ENCODE peak calls at places on chromosomes 12 and 14, in ten cellular contexts. One of them, this sample, is unnamed.

GRCh38 chr14:75229923-75230792 is 48.5 kb upstream of the FOS start:
- DNase-seq in GM12865: peak
- DNase-seq in activated T-cell treated with anti-CD3 and anti-CD28 coated beads, Interleukin-2, amount 50 U/mL, for 72 hours: peak
- DNase-seq in H9: no peak
- DNase-seq in activated CD4-positive, alpha-beta T cell treated with anti-CD3 and anti-CD28 coated beads, Interleukin-2, amount 10 ng/mL, durations not matched to agents 7 days and 5 days: peak
- DNase-seq in cardiac muscle cell: no peak
- DNase-seq in stimulated activated CD4-positive, alpha-beta T cell treated with anti-CD3 and anti-CD28 coated beads, Interleukin-1b, Interleukin-23, amount 100 ng/mL, for 1 hour: no peak
- DNase-seq in GM04504: no peak
- DNase-seq in pons: no peak
- DNase-seq in NCI-H1694 treated with DMSO at 0.1 percent for 48 hours: peak
- DNase-seq in this sample: no peak

GRCh38 chr12:52126605-52127578 is 47.4 kb downstream of the SMIM41 start:
- DNase-seq in GM12865: no peak
- DNase-seq in activated T-cell treated with anti-CD3 and anti-CD28 coated beads, Interleukin-2, amount 50 U/mL, for 72 hours: no peak
- DNase-seq in H9: no peak
- DNase-seq in activated CD4-positive, alpha-beta T cell treated with anti-CD3 and anti-CD28 coated beads, Interleukin-2, amount 10 ng/mL, durations not matched to agents 7 days and 5 days: no peak
- DNase-seq in cardiac muscle cell: no peak
- DNase-seq in stimulated activated CD4-positive, alpha-beta T cell treated with anti-CD3 and anti-CD28 coated beads, Interleukin-1b, Interleukin-23, amount 100 ng/mL, for 1 hour: no peak
- DNase-seq in GM04504: no peak
- DNase-seq in pons: no peak
- DNase-seq in NCI-H1694 treated with DMSO at 0.1 percent for 48 hours: no peak
- DNase-seq in this sample: no peak

GRCh38 chr14:24096545-24097181 is 2.6 kb downstream of the PCK2 start:
- DNase-seq in GM12865: no peak
- DNase-seq in activated T-cell treated with anti-CD3 and anti-CD28 coated beads, Interleukin-2, amount 50 U/mL, for 72 hours: no peak
- DNase-seq in H9: no peak
- DNase-seq in activated CD4-positive, alpha-beta T cell treated with anti-CD3 and anti-CD28 coated beads, Interleukin-2, amount 10 ng/mL, durations not matched to agents 7 days and 5 days: no peak
- DNase-seq in cardiac muscle cell: no peak
- DNase-seq in stimulated activated CD4-positive, alpha-beta T cell treated with anti-CD3 and anti-CD28 coated beads, Interleukin-1b, Interleukin-23, amount 100 ng/mL, for 1 hour: no peak
- DNase-seq in GM04504: no peak
- DNase-seq in pons: no peak
- DNase-seq in NCI-H1694 treated with DMSO at 0.1 percent for 48 hours: no peak
- DNase-seq in this sample: no peak

GRCh38 chr12:97426485-97427116 is 36.0 kb upstream of the RMST start:
- DNase-seq in GM12865: no peak
- DNase-seq in activated T-cell treated with anti-CD3 and anti-CD28 coated beads, Interleukin-2, amount 50 U/mL, for 72 hours: no peak
- DNase-seq in H9: peak
- DNase-seq in activated CD4-positive, alpha-beta T cell treated with anti-CD3 and anti-CD28 coated beads, Interleukin-2, amount 10 ng/mL, durations not matched to agents 7 days and 5 days: no peak
- DNase-seq in cardiac muscle cell: no peak
- DNase-seq in stimulated activated CD4-positive, alpha-beta T cell treated with anti-CD3 and anti-CD28 coated beads, Interleukin-1b, Interleukin-23, amount 100 ng/mL, for 1 hour: no peak
- DNase-seq in GM04504: no peak
- DNase-seq in pons: no peak
- DNase-seq in NCI-H1694 treated with DMSO at 0.1 percent for 48 hours: no peak
- DNase-seq in this sample: no peak

GRCh38 chr12:5965950-5966383 is 20.9 kb upstream of the ANO2 start:
- DNase-seq in GM12865: peak
- DNase-seq in activated T-cell treated with anti-CD3 and anti-CD28 coated beads, Interleukin-2, amount 50 U/mL, for 72 hours: peak
- DNase-seq in H9: peak
- DNase-seq in activated CD4-positive, alpha-beta T cell treated with anti-CD3 and anti-CD28 coated beads, Interleukin-2, amount 10 ng/mL, durations not matched to agents 7 days and 5 days: peak
- DNase-seq in cardiac muscle cell: peak
- DNase-seq in stimulated activated CD4-positive, alpha-beta T cell treated with anti-CD3 and anti-CD28 coated beads, Interleukin-1b, Interleukin-23, amount 100 ng/mL, for 1 hour: peak
- DNase-seq in GM04504: peak
- DNase-seq in pons: peak
- DNase-seq in NCI-H1694 treated with DMSO at 0.1 percent for 48 hours: peak
- DNase-seq in this sample: peak

GRCh38 chr12:9404469-9405260 is 196.5 kb upstream of the PZP start:
- DNase-seq in GM12865: peak
- DNase-seq in activated T-cell treated with anti-CD3 and anti-CD28 coated beads, Interleukin-2, amount 50 U/mL, for 72 hours: no peak
- DNase-seq in H9: no peak
- DNase-seq in activated CD4-positive, alpha-beta T cell treated with anti-CD3 and anti-CD28 coated beads, Interleukin-2, amount 10 ng/mL, durations not matched to agents 7 days and 5 days: no peak
- DNase-seq in cardiac muscle cell: no peak
- DNase-seq in stimulated activated CD4-positive, alpha-beta T cell treated with anti-CD3 and anti-CD28 coated beads, Interleukin-1b, Interleukin-23, amount 100 ng/mL, for 1 hour: no peak
- DNase-seq in GM04504: no peak
- DNase-seq in pons: no peak
- DNase-seq in NCI-H1694 treated with DMSO at 0.1 percent for 48 hours: no peak
- DNase-seq in this sample: no peak

GRCh38 chr12:57822392-57823130 is 4.0 kb upstream of the AVIL start:
- DNase-seq in GM12865: no peak
- DNase-seq in activated T-cell treated with anti-CD3 and anti-CD28 coated beads, Interleukin-2, amount 50 U/mL, for 72 hours: no peak
- DNase-seq in H9: no peak
- DNase-seq in activated CD4-positive, alpha-beta T cell treated with anti-CD3 and anti-CD28 coated beads, Interleukin-2, amount 10 ng/mL, durations not matched to agents 7 days and 5 days: no peak
- DNase-seq in cardiac muscle cell: no peak
- DNase-seq in stimulated activated CD4-positive, alpha-beta T cell treated with anti-CD3 and anti-CD28 coated beads, Interleukin-1b, Interleukin-23, amount 100 ng/mL, for 1 hour: no peak
- DNase-seq in GM04504: no peak
- DNase-seq in pons: no peak
- DNase-seq in NCI-H1694 treated with DMSO at 0.1 percent for 48 hours: no peak
- DNase-seq in this sample: no peak

GRCh38 chr12:81222841-81223595 is 145.1 kb downstream of the ACSS3 start:
- DNase-seq in GM12865: no peak
- DNase-seq in activated T-cell treated with anti-CD3 and anti-CD28 coated beads, Interleukin-2, amount 50 U/mL, for 72 hours: no peak
- DNase-seq in H9: no peak
- DNase-seq in activated CD4-positive, alpha-beta T cell treated with anti-CD3 and anti-CD28 coated beads, Interleukin-2, amount 10 ng/mL, durations not matched to agents 7 days and 5 days: no peak
- DNase-seq in cardiac muscle cell: no peak
- DNase-seq in stimulated activated CD4-positive, alpha-beta T cell treated with anti-CD3 and anti-CD28 coated beads, Interleukin-1b, Interleukin-23, amount 100 ng/mL, for 1 hour: no peak
- DNase-seq in GM04504: peak
- DNase-seq in pons: no peak
- DNase-seq in NCI-H1694 treated with DMSO at 0.1 percent for 48 hours: no peak
- DNase-seq in this sample: no peak

GRCh38 chr14:104650057-104650980 is 39.1 kb upstream of the INF2 start:
- DNase-seq in GM12865: peak
- DNase-seq in activated T-cell treated with anti-CD3 and anti-CD28 coated beads, Interleukin-2, amount 50 U/mL, for 72 hours: peak
- DNase-seq in H9: peak
- DNase-seq in activated CD4-positive, alpha-beta T cell treated with anti-CD3 and anti-CD28 coated beads, Interleukin-2, amount 10 ng/mL, durations not matched to agents 7 days and 5 days: peak
- DNase-seq in cardiac muscle cell: peak
- DNase-seq in stimulated activated CD4-positive, alpha-beta T cell treated with anti-CD3 and anti-CD28 coated beads, Interleukin-1b, Interleukin-23, amount 100 ng/mL, for 1 hour: peak
- DNase-seq in GM04504: peak
- DNase-seq in pons: peak
- DNase-seq in NCI-H1694 treated with DMSO at 0.1 percent for 48 hours: peak
- DNase-seq in this sample: peak

GRCh38 chr14:73369433-73369832 is 88.9 kb downstream of the NUMB start:
- DNase-seq in GM12865: no peak
- DNase-seq in activated T-cell treated with anti-CD3 and anti-CD28 coated beads, Interleukin-2, amount 50 U/mL, for 72 hours: no peak
- DNase-seq in H9: no peak
- DNase-seq in activated CD4-positive, alpha-beta T cell treated with anti-CD3 and anti-CD28 coated beads, Interleukin-2, amount 10 ng/mL, durations not matched to agents 7 days and 5 days: no peak
- DNase-seq in cardiac muscle cell: no peak
- DNase-seq in stimulated activated CD4-positive, alpha-beta T cell treated with anti-CD3 and anti-CD28 coated beads, Interleukin-1b, Interleukin-23, amount 100 ng/mL, for 1 hour: no peak
- DNase-seq in GM04504: no peak
- DNase-seq in pons: no peak
- DNase-seq in NCI-H1694 treated with DMSO at 0.1 percent for 48 hours: no peak
- DNase-seq in this sample: no peak

GRCh38 chr12:6534914-6535696 is 788 bp downstream of the GAPDH start:
- DNase-seq in GM12865: peak
- DNase-seq in activated T-cell treated with anti-CD3 and anti-CD28 coated beads, Interleukin-2, amount 50 U/mL, for 72 hours: peak
- DNase-seq in H9: peak
- DNase-seq in activated CD4-positive, alpha-beta T cell treated with anti-CD3 and anti-CD28 coated beads, Interleukin-2, amount 10 ng/mL, durations not matched to agents 7 days and 5 days: peak
- DNase-seq in cardiac muscle cell: peak
- DNase-seq in stimulated activated CD4-positive, alpha-beta T cell treated with anti-CD3 and anti-CD28 coated beads, Interleukin-1b, Interleukin-23, amount 100 ng/mL, for 1 hour: peak
- DNase-seq in GM04504: peak
- DNase-seq in pons: no peak
- DNase-seq in NCI-H1694 treated with DMSO at 0.1 percent for 48 hours: peak
- DNase-seq in this sample: peak

GRCh38 chr12:52518574-52519469 is 1.4 kb downstream of the KRT5 start:
- DNase-seq in GM12865: no peak
- DNase-seq in activated T-cell treated with anti-CD3 and anti-CD28 coated beads, Interleukin-2, amount 50 U/mL, for 72 hours: no peak
- DNase-seq in H9: no peak
- DNase-seq in activated CD4-positive, alpha-beta T cell treated with anti-CD3 and anti-CD28 coated beads, Interleukin-2, amount 10 ng/mL, durations not matched to agents 7 days and 5 days: peak
- DNase-seq in cardiac muscle cell: no peak
- DNase-seq in stimulated activated CD4-positive, alpha-beta T cell treated with anti-CD3 and anti-CD28 coated beads, Interleukin-1b, Interleukin-23, amount 100 ng/mL, for 1 hour: no peak
- DNase-seq in GM04504: no peak
- DNase-seq in pons: no peak
- DNase-seq in NCI-H1694 treated with DMSO at 0.1 percent for 48 hours: no peak
- DNase-seq in this sample: no peak

GRCh38 chr12:124453419-124454351 is 113.7 kb downstream of the NCOR2 start:
- DNase-seq in GM12865: peak
- DNase-seq in activated T-cell treated with anti-CD3 and anti-CD28 coated beads, Interleukin-2, amount 50 U/mL, for 72 hours: peak
- DNase-seq in H9: no peak
- DNase-seq in activated CD4-positive, alpha-beta T cell treated with anti-CD3 and anti-CD28 coated beads, Interleukin-2, amount 10 ng/mL, durations not matched to agents 7 days and 5 days: peak
- DNase-seq in cardiac muscle cell: peak
- DNase-seq in stimulated activated CD4-positive, alpha-beta T cell treated with anti-CD3 and anti-CD28 coated beads, Interleukin-1b, Interleukin-23, amount 100 ng/mL, for 1 hour: peak
- DNase-seq in GM04504: peak
- DNase-seq in pons: peak
- DNase-seq in NCI-H1694 treated with DMSO at 0.1 percent for 48 hours: no peak
- DNase-seq in this sample: peak